ENCODE peak calls at places on chromosomes 12 and 14, in four cellular contexts. X is activated CD4-positive, alpha-beta T cell treated with anti-CD3 and anti-CD28 coated beads, Interleukin-2, amount 50 U/mL, for 4 hours; E is lower lobe of right lung; Y is naive thymus-derived CD8-positive, alpha-beta T cell. P is an unnamed sample.

GRCh38 chr12:42705863-42706262 is 116.3 kb upstream of the PRICKLE1 start:
- DNase-seq in X (no peak), E (peak), Y (no peak), P (no peak)

GRCh38 chr12:133130808-133131128 is 341 bp downstream of the ZNF10 start:
- DNase-seq in X (no peak), E (peak), Y (peak), P (peak)

GRCh38 chr14:87944987-87945604 is 47.9 kb downstream of the GALC start:
- DNase-seq in X (no peak), E (no peak), Y (no peak), P (no peak)

GRCh38 chr12:77998236-77998786 is 167.6 kb downstream of the NAV3 start:
- DNase-seq in X (no peak), E (no peak), Y (no peak), P (no peak)

GRCh38 chr12:122951406-122951805 is 14.9 kb downstream of the ABCB9 start:
- DNase-seq in X (no peak), E (no peak), Y (no peak), P (no peak)

GRCh38 chr12:1170411-1170810 is 179.4 kb downstream of the ERC1 start:
- DNase-seq in X (no peak), E (no peak), Y (no peak), P (no peak)

GRCh38 chr12:88952543-88952942 is 372.3 kb upstream of the KITLG start:
- DNase-seq in X (no peak), E (no peak), Y (no peak), P (no peak)

GRCh38 chr12:41014643-41015020 is 173.5 kb upstream of the PDZRN4 start:
- DNase-seq in X (no peak), E (no peak), Y (no peak), P (no peak)

GRCh38 chr14:64954491-64955240 is 12.1 kb upstream of the GPX2 start:
- DNase-seq in X (no peak), E (no peak), Y (no peak), P (no peak)